ENCODE peak calls at places on chromosomes 11 and 22, in eight cellular contexts. C, G, T, H, B, D, W and J are unnamed samples.

GRCh38 chr22:46946383-46946965 is 184.0 kb downstream of the TBC1D22A start:
- DNase-seq in W (no peak), H (no peak), C (no peak), G (no peak), D (no peak), T (no peak), B (no peak), J (no peak)

GRCh38 chr11:120302001-120302805 is 22.9 kb upstream of the TLCD5 start:
- DNase-seq in T (no peak), H (no peak), D (no peak), G (no peak), W (no peak), C (no peak), B (no peak), J (no peak)

GRCh38 chr11:71548716-71549151 is 514 bp downstream of the KRTAP5-9 start:
- DNase-seq in D (no peak), T (no peak), W (no peak), B (no peak), C (no peak), H (no peak), G (no peak), J (peak)

GRCh38 chr11:102168483-102168882 is 58.2 kb downstream of the YAP1 start:
- DNase-seq in W (no peak), G (no peak), C (no peak), D (no peak), B (no peak), H (no peak), T (no peak), J (no peak)

GRCh38 chr11:1367721-1368120 is 22.0 kb upstream of the BRSK2 start:
- DNase-seq in C (no peak), B (no peak), G (no peak), H (no peak), D (no peak), T (no peak), W (no peak), J (no peak)

GRCh38 chr22:41311487-41311886 is 10.2 kb downstream of the ZC3H7B start:
- DNase-seq in W (no peak), D (no peak), T (no peak), H (no peak), B (no peak), C (no peak), G (no peak), J (no peak)

GRCh38 chr11:43574949-43575915 is 105.3 kb upstream of the HSD17B12 start:
- DNase-seq in W (no peak), D (no peak), T (peak), B (no peak), C (peak), H (peak), G (peak), J (no peak)

GRCh38 chr22:35617137-35617755 is at the start of gene MB:
- DNase-seq in D (no peak), B (no peak), C (no peak), H (no peak), T (no peak), G (no peak), W (peak), J (no peak)

GRCh38 chr11:94199367-94200130 is 70.9 kb downstream of the PANX1 start:
- DNase-seq in C (peak), H (peak), W (no peak), T (no peak), B (no peak), D (no peak), G (peak), J (no peak)

GRCh38 chr11:7666292-7666866 is 6.9 kb downstream of the CYB5R2 start:
- DNase-seq in H (no peak), B (no peak), W (no peak), T (no peak), D (no peak), C (no peak), G (no peak), J (no peak)

GRCh38 chr11:64762277-64762915 is 2.6 kb upstream of the PYGM start:
- DNase-seq in B (peak), H (no peak), D (no peak), T (no peak), C (no peak), W (peak), G (no peak), J (no peak)

GRCh38 chr22:49962751-49963646 is 2.4 kb downstream of the PIM3 start:
- DNase-seq in D (no peak), W (peak), B (peak), C (no peak), T (no peak), H (no peak), G (no peak), J (no peak)

GRCh38 chr22:38167988-38168407 is 13.6 kb downstream of the PLA2G6 start:
- DNase-seq in B (no peak), G (no peak), C (no peak), H (no peak), W (peak), T (peak), D (no peak), J (no peak)

GRCh38 chr22:17057959-17058814 is 26.6 kb upstream of the IL17RA start:
- DNase-seq in C (peak), T (peak), H (peak), G (peak), W (peak), D (peak), B (no peak), J (peak)

GRCh38 chr22:35454416-35455054 is 54.6 kb downstream of the MCM5 start:
- DNase-seq in C (no peak), G (no peak), T (no peak), H (peak), B (no peak), W (no peak), D (no peak), J (no peak)

GRCh38 chr11:1226226-1226961 is 3.5 kb downstream of the MUC5B start:
- DNase-seq in H (no peak), B (peak), W (peak), D (no peak), C (no peak), T (no peak), G (no peak), J (no peak)

GRCh38 chr22:37045958-37046357 is 5.6 kb upstream of the KCTD17 start:
- DNase-seq in B (no peak), G (peak), T (peak), D (peak), C (peak), W (no peak), H (peak), J (no peak)

GRCh38 chr22:35053060-35053835 is 12.7 kb upstream of the ISX start:
- DNase-seq in G (no peak), W (no peak), B (no peak), C (no peak), D (no peak), H (no peak), T (no peak), J (no peak)

GRCh38 chr11:71929491-71929890 is 645 bp downstream of the RNF121 start:
- DNase-seq in D (no peak), H (no peak), B (no peak), W (no peak), C (no peak), T (no peak), G (no peak), J (no peak)

GRCh38 chr11:27012254-27012921 is 18.5 kb downstream of the FIBIN start:
- DNase-seq in T (peak), W (no peak), B (no peak), D (no peak), C (peak), G (peak), H (peak), J (peak)

GRCh38 chr11:1129666-1130160 is 28.0 kb upstream of the MUC5AC start:
- DNase-seq in T (no peak), B (no peak), D (no peak), C (no peak), W (no peak), G (no peak), H (no peak), J (no peak)

GRCh38 chr11:218815-219593 is 11.5 kb downstream of the RIC8A start:
- DNase-seq in D (no peak), G (no peak), B (no peak), H (no peak), W (no peak), T (no peak), C (no peak), J (no peak)

GRCh38 chr11:104405277-104405676 is 241.3 kb upstream of the PDGFD start:
- DNase-seq in G (no peak), H (no peak), T (no peak), B (no peak), W (no peak), D (no peak), C (no peak), J (no peak)

GRCh38 chr11:114343493-114343892 is 47.3 kb downstream of the NNMT start:
- DNase-seq in B (no peak), W (no peak), G (no peak), H (no peak), D (no peak), T (no peak), C (no peak), J (no peak)

GRCh38 chr22:34489861-34490260 is 569.6 kb upstream of the LARGE1 start:
- DNase-seq in C (no peak), D (no peak), H (no peak), W (no peak), G (no peak), T (no peak), B (no peak), J (no peak)

GRCh38 chr11:116275634-116276033 is 497.2 kb downstream of the BUD13 start:
- DNase-seq in H (no peak), D (no peak), C (no peak), G (peak), T (no peak), B (no peak), W (no peak), J (no peak)

GRCh38 chr11:94175545-94175944 is 46.9 kb downstream of the PANX1 start:
- DNase-seq in D (no peak), W (no peak), C (peak), B (no peak), G (peak), T (peak), H (peak), J (no peak)

GRCh38 chr11:94424662-94425061 is 23.4 kb upstream of the GPR83 start:
- DNase-seq in C (peak), T (peak), B (no peak), D (no peak), H (peak), W (no peak), G (peak), J (no peak)

GRCh38 chr11:3219281-3219892 is 774 bp upstream of the MRGPRG start:
- DNase-seq in W (no peak), H (no peak), B (no peak), D (no peak), G (no peak), T (no peak), C (no peak), J (no peak)

GRCh38 chr22:25627271-25627848 is 62.9 kb downstream of the GRK3 start:
- DNase-seq in C (peak), T (peak), G (no peak), W (no peak), D (peak), B (no peak), H (no peak), J (no peak)

GRCh38 chr11:65953471-65953870 is 8.1 kb upstream of the SART1 start:
- DNase-seq in T (no peak), G (no peak), D (no peak), H (no peak), W (no peak), C (no peak), B (no peak), J (no peak)

GRCh38 chr11:132123854-132124835 is 753.7 kb downstream of the NTM start:
- DNase-seq in B (no peak), D (no peak), T (no peak), G (no peak), W (no peak), H (no peak), C (no peak), J (no peak)

GRCh38 chr22:48940988-48941902 is 886.4 kb downstream of the BRD1 start:
- DNase-seq in G (no peak), H (no peak), B (no peak), C (no peak), W (no peak), D (no peak), T (no peak), J (no peak)

DNA sequence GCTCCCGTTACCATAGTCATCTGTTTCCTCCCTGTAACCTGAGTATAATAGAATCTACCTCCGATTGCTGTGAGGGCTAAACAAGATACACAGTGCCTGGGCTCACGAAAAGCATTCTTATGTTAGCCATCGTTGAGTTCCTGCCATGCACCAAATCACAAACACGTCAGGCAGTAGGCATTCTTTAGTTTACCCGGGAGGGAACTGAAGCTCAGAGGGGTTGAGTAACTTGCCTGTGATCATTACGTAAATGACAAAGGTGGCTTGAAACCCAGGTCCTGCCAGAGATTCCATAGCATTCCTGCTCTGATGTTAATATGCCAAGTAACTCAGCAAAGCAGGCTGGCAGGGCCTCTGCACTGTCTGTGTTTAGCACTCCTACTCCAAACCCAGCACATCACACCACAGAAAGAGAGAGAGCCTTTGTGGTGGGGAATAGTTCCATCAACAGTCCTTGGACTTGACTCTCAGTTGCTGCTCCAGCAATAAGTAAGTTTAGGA is 1.4 kb downstream of the SCN2B start:
- DNase-seq in H (peak), T (peak), G (no peak), W (no peak), C (peak), D (no peak), B (no peak), J (no peak)
- H3K4me3 ChIP-seq in H (no peak), T (no peak), G (no peak), W (peak), C (no peak), D (no peak), B (no peak), J (no peak)

GRCh38 chr11:57308426-57309060 is 16.2 kb downstream of the TNKS1BP1 start:
- DNase-seq in G (no peak), D (no peak), C (no peak), T (no peak), H (no peak), W (no peak), B (peak), J (no peak)

GRCh38 chr11:57310630-57311086 is 14.1 kb downstream of the TNKS1BP1 start:
- DNase-seq in G (peak), C (peak), T (peak), B (no peak), D (no peak), W (no peak), H (peak), J (no peak)

GRCh38 chr11:57309106-57310059 is 15.4 kb downstream of the TNKS1BP1 start:
- DNase-seq in T (no peak), W (no peak), B (peak), H (no peak), C (no peak), D (no peak), G (no peak), J (no peak)

GRCh38 chr11:57311109-57311936 is 13.4 kb downstream of the TNKS1BP1 start:
- DNase-seq in C (peak), T (peak), B (peak), G (peak), W (peak), D (no peak), H (peak), J (peak)

GRCh38 chr11:57310091-57310490 is 14.7 kb downstream of the TNKS1BP1 start:
- DNase-seq in H (no peak), D (no peak), B (peak), T (no peak), G (no peak), W (no peak), C (no peak), J (no peak)
- H3K4me3 ChIP-seq in H (peak), D (no peak), B (no peak), T (no peak), G (no peak), W (peak), C (no peak), J (no peak)

DNA sequence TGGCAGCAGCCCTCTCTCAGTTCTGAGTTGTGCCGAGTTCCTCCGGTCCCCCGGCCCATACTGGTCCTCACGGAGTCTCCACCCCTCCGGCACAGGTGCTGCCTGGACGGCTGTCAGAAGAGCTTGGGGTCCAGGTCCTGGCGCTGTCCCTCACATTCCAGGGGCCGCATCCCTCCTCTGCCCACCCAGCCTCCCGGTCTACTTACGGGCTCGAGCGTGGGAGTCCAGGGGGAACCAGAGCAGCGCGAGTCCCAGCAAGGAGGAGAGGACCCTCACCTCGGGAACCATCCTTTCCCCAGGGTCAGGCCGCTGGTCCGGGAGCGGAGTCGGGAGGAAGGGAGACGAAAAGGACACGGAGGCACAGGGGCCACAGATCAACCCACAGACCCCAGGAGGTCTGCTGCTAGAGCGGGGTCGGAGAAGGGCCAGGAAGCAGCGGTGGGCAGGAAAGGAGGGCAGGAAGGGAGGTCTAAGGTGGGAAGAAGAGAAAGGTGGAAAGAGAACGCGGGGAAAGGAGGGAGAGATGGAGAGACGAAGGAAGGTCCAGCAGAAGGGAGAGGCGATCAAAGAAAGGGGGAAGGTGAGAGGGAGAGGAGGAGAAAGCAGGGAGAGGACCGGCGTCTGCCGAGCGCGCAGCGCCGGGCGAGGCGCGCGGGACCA is 495 bp downstream of the CHRDL2 start:
- DNase-seq in D (no peak), B (no peak), G (no peak), C (no peak), H (no peak), T (no peak), W (no peak), J (no peak)
- H3K4me3 ChIP-seq in D (no peak), B (no peak), G (no peak), C (peak), H (no peak), T (no peak), W (peak), J (no peak)

GRCh38 chr11:70415642-70416395 is 17.5 kb downstream of the CTTN start:
- DNase-seq in T (no peak), H (peak), W (no peak), G (peak), B (no peak), C (peak), D (no peak), J (no peak)
- H3K4me3 ChIP-seq in T (no peak), H (no peak), W (no peak), G (no peak), B (no peak), C (no peak), D (no peak), J (no peak)

GRCh38 chr11:77542296-77542695 is 47.5 kb upstream of the AQP11 start:
- DNase-seq in H (peak), W (no peak), T (peak), C (peak), D (no peak), G (peak), B (no peak), J (no peak)

GRCh38 chr11:77548552-77549439 is 41.0 kb upstream of the AQP11 start:
- DNase-seq in H (no peak), W (no peak), B (no peak), C (no peak), G (no peak), D (no peak), T (no peak), J (no peak)

GRCh38 chr11:77547047-77547836 is 42.5 kb upstream of the AQP11 start:
- DNase-seq in D (no peak), B (no peak), H (no peak), W (no peak), T (no peak), C (no peak), G (no peak), J (no peak)

GRCh38 chr11:77547863-77548551 is 41.7 kb upstream of the AQP11 start:
- DNase-seq in T (peak), G (peak), W (no peak), C (peak), H (peak), D (peak), B (no peak), J (peak)
- H3K4me3 ChIP-seq in T (no peak), G (no peak), W (no peak), C (no peak), H (no peak), D (no peak), B (no peak), J (no peak)

GRCh38 chr11:77789061-77789730 is 31.3 kb downstream of the RSF1 start:
- DNase-seq in D (no peak), W (no peak), C (no peak), T (no peak), G (no peak), H (no peak), B (no peak), J (no peak)
- H3K4me3 ChIP-seq in D (no peak), W (no peak), C (no peak), T (no peak), G (no peak), H (no peak), B (no peak), J (no peak)

GRCh38 chr11:88508558-88508807 is 170.9 kb upstream of the CTSC start:
- DNase-seq in D (no peak), G (no peak), B (peak), C (no peak), T (no peak), W (peak), H (no peak), J (no peak)
- H3K4me3 ChIP-seq in D (no peak), G (no peak), B (no peak), C (no peak), T (peak), W (peak), H (no peak), J (no peak)

DNA sequence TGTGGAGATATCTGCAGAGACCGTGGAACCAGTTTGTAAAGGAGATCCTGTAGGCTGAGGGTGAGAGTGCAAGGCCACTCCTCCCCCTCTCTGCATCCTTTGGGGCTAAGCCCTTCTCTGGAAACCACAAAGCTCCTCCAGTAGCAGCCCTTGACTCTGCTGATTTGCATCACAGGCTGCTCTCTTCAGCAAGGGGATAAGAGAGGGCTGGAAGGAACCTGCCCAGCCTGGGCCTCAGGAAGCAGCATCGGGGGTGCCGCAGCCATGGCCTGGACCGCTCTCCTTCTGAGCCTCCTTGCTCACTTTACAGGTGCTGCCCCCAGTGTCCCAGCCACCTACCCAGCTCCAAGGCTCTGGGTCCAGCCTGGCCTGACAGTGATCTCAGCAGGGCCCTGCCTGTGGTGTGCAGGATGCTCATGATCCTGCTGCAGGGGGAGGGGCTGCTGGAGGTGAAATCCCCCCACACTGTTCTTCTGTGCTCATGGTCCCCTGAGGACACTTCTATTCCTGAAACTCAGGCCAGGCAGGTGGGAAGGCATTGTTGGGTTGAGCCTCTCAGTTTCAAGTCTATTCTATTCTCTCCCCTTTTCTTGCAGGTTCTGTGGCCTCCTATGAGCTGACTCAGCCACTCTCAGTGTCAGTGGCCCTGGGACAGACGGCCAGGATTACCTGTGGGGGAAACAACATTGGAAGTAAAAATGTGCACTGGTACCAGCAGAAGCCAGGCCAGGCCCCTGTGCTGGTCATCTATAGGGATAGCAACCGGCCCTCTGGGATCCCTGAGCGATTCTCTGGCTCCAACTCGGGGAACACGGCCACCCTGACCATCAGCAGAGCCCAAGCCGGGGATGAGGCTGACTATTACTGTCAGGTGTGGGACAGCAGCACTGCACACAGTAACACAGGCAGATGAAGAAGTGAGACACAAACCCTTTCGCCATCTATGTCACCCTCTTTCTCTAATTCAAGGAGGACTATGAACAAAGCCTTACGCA is 68.5 kb upstream of the IGLL5 start:
- DNase-seq in C (no peak), G (no peak), D (peak), B (peak), T (no peak), H (no peak), W (no peak), J (peak)
- H3K4me3 ChIP-seq in C (no peak), G (no peak), D (peak), B (no peak), T (no peak), H (no peak), W (no peak), J (no peak)